ENCODE peak calls at places on chromosomes 1 and 21, in ten cellular contexts. Z, S, Q, W, M, X, K, I, H and U are unnamed samples.

GRCh38 chr1:189596197-189596596 is 881.5 kb downstream of the BRINP3 start:
- DNase-seq in Z (no peak), S (no peak), Q (no peak), W (no peak), M (no peak), X (no peak), K (no peak), I (no peak), H (no peak), U (no peak)

GRCh38 chr1:23018661-23019093 is 591 bp upstream of the KDM1A start:
- DNase-seq in Z (peak; percentile 51), S (no peak), Q (no peak), W (no peak), M (no peak), X (no peak), K (no peak), I (no peak), H (no peak), U (no peak)

GRCh38 chr1:70504821-70505193 is 93.7 kb downstream of the CTH start:
- DNase-seq in Z (peak; percentile 78), S (no peak), Q (no peak), W (no peak), M (no peak), X (no peak), K (peak; percentile 94), I (no peak), H (no peak), U (no peak)

GRCh38 chr1:2206813-2207488 is 12.4 kb upstream of the FAAP20 start:
- DNase-seq in Z (no peak), S (no peak), Q (peak; percentile 46), W (no peak), M (no peak), X (no peak), K (no peak), I (no peak), H (no peak), U (no peak)

GRCh38 chr1:23405946-23406345 is 18.6 kb downstream of the TCEA3 start:
- DNase-seq in Z (no peak), S (no peak), Q (no peak), W (no peak), M (no peak), X (no peak), K (no peak), I (no peak), H (no peak), U (no peak)

GRCh38 chr21:42093991-42094417 is 22.9 kb downstream of the UMODL1 start:
- DNase-seq in Z (peak; percentile 90), S (no peak), Q (no peak), W (peak; percentile 28), M (no peak), X (no peak), K (peak; percentile 90), I (no peak), H (no peak), U (no peak)

GRCh38 chr21:31517664-31518402 is 141.7 kb upstream of the SOD1 start:
- DNase-seq in Z (no peak), S (no peak), Q (no peak), W (no peak), M (no peak), X (no peak), K (no peak), I (no peak), H (no peak), U (no peak)

GRCh38 chr1:15038232-15039016 is 115.1 kb upstream of the TMEM51 start:
- DNase-seq in Z (no peak), S (no peak), Q (no peak), W (no peak), M (no peak), X (no peak), K (peak; percentile 41), I (no peak), H (no peak), U (no peak)

GRCh38 chr1:201624741-201625646 is 86.1 kb downstream of the NAV1 start:
- DNase-seq in Z (peak; percentile 87), S (no peak), Q (no peak), W (no peak), M (no peak), X (no peak), K (peak; percentile 99), I (no peak), H (no peak), U (no peak)

GRCh38 chr1:153563339-153563952 is 2.2 kb downstream of the S100A2 start:
- DNase-seq in Z (no peak), S (no peak), Q (no peak), W (no peak), M (no peak), X (no peak), K (no peak), I (no peak), H (no peak), U (no peak)

GRCh38 chr1:201141418-201141817 is 12.9 kb downstream of the TMEM9 start:
- DNase-seq in Z (no peak), S (no peak), Q (no peak), W (no peak), M (no peak), X (no peak), K (no peak), I (no peak), H (no peak), U (no peak)

GRCh38 chr1:26820784-26821269 is 5.7 kb upstream of the ZDHHC18 start:
- DNase-seq in Z (no peak), S (peak; percentile 80), Q (no peak), W (no peak), M (no peak), X (no peak), K (no peak), I (no peak), H (no peak), U (peak; percentile 61)